ENCODE peak calls at places on chromosomes 1 and 21, in five cellular contexts. R, V, S, N and Y are unnamed samples.

GRCh38 chr1:27399251-27399885 is 6.9 kb downstream of the GPR3 start:
- DNase-seq in R (no peak), S (no peak), V (no peak), N (no peak), Y (no peak)

GRCh38 chr21:21612446-21612845 is 614.2 kb downstream of the NCAM2 start:
- DNase-seq in S (no peak), N (peak), R (no peak), V (no peak), Y (no peak)

GRCh38 chr1:52054496-52055065 is 410 bp downstream of the TXNDC12 start:
- DNase-seq in R (no peak), S (no peak), N (no peak), V (no peak), Y (no peak)

GRCh38 chr1:209403921-209404320 is 179.6 kb upstream of the CAMK1G start:
- DNase-seq in R (no peak), S (no peak), N (no peak), V (no peak), Y (no peak)

GRCh38 chr1:3954391-3955160 is 54.5 kb upstream of the C1orf174 start:
- DNase-seq in V (no peak), R (no peak), S (no peak), N (no peak), Y (no peak)

GRCh38 chr1:94962745-94963265 is 35.9 kb upstream of the CNN3 start:
- DNase-seq in S (no peak), R (no peak), N (peak), V (no peak), Y (no peak)

GRCh38 chr21:42080788-42081083 is 9.6 kb downstream of the UMODL1 start:
- DNase-seq in S (no peak), V (no peak), N (no peak), R (no peak), Y (no peak)

GRCh38 chr21:33042812-33043211 is 17.1 kb downstream of the OLIG2 start:
- DNase-seq in R (peak), S (no peak), V (no peak), N (peak), Y (no peak)

GRCh38 chr1:117826119-117826518 is 103.3 kb downstream of the GDAP2 start:
- DNase-seq in N (no peak), V (no peak), S (no peak), R (no peak), Y (no peak)

GRCh38 chr1:99818063-99818699 is 32.0 kb upstream of the AGL start:
- DNase-seq in S (no peak), V (no peak), R (no peak), N (no peak), Y (no peak)

GRCh38 chr1:41486892-41487728 is 2.6 kb upstream of the EDN2 start:
- DNase-seq in S (no peak), R (no peak), N (no peak), V (no peak), Y (peak)

GRCh38 chr1:199794105-199794863 is 233.2 kb upstream of the NR5A2 start:
- DNase-seq in V (no peak), N (no peak), S (no peak), R (no peak), Y (no peak)

GRCh38 chr1:7985851-7986612 is 24.5 kb downstream of the PARK7 start:
- DNase-seq in V (no peak), N (no peak), R (no peak), S (no peak), Y (no peak)

GRCh38 chr1:230005040-230005439 is 62.0 kb upstream of the GALNT2 start:
- DNase-seq in R (no peak), N (no peak), S (no peak), V (no peak), Y (no peak)

GRCh38 chr1:205670611-205671430 is 9.5 kb downstream of the SLC45A3 start:
- DNase-seq in N (no peak), R (no peak), V (no peak), S (peak), Y (no peak)

GRCh38 chr1:8689431-8690252 is 127.8 kb downstream of the RERE start:
- DNase-seq in S (no peak), R (no peak), N (no peak), V (no peak), Y (no peak)

GRCh38 chr1:149977345-149977744 is 33.2 kb downstream of the OTUD7B start:
- DNase-seq in R (no peak), V (no peak), S (no peak), N (no peak), Y (no peak)

GRCh38 chr1:163361123-163361934 is 39.6 kb downstream of the NUF2 start:
- DNase-seq in V (no peak), R (peak), N (no peak), S (no peak), Y (peak)

GRCh38 chr1:39411526-39411925 is 79.9 kb upstream of the BMP8A start:
- DNase-seq in S (no peak), R (no peak), V (no peak), N (no peak), Y (no peak)

GRCh38 chr1:6126521-6127067 is 53.5 kb downstream of the CHD5 start:
- DNase-seq in S (no peak), R (no peak), V (no peak), N (no peak), Y (no peak)

GRCh38 chr1:156160744-156161181 is 7.4 kb downstream of the SEMA4A start:
- DNase-seq in N (peak), V (peak), R (no peak), S (peak), Y (peak)

GRCh38 chr1:14970115-14970798 is 183.3 kb upstream of the TMEM51 start:
- DNase-seq in S (no peak), V (peak), R (peak), N (peak), Y (peak)

GRCh38 chr1:93733340-93733739 is 51.7 kb upstream of the BCAR3 start:
- DNase-seq in N (no peak), R (no peak), V (no peak), S (no peak), Y (no peak)

GRCh38 chr1:93738075-93738622 is 56.5 kb upstream of the BCAR3 start:
- DNase-seq in V (no peak), R (peak), S (no peak), N (no peak), Y (no peak)

GRCh38 chr1:93734999-93735398 is 53.4 kb upstream of the BCAR3 start:
- DNase-seq in N (no peak), S (no peak), R (no peak), V (peak), Y (no peak)

GRCh38 chr1:93738926-93739325 is 57.3 kb upstream of the BCAR3 start:
- DNase-seq in V (no peak), R (no peak), S (no peak), N (no peak), Y (no peak)

DNA sequence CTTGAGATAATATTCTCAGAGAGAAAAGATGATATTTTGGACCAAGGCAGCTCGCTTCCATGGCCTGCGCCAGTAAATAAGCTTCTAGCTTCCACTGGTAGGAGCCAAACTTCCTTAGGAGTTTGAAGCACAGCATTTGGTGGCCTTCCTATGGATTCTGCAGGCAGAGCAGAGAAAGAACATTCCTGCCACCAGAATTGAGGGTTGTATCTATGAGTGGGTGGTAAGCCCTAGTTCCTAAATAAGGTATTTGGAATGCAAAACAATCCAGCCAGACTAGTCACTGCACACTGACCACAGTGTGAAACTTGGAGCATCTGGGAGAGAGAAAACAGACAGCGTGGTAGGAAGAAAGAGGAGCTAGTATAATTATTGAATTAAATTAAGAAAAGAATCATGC is 54.1 kb upstream of the BCAR3 start:
- DNase-seq in N (no peak), S (no peak), R (no peak), V (no peak), Y (no peak)
- TF ChIP-seq CTCF in N (no peak), S (no peak), R (no peak), V (no peak), Y (no peak)

GRCh38 chr1:44610527-44611148 is 63.6 kb downstream of the TMEM53 start:
- DNase-seq in S (no peak), R (no peak), V (no peak), N (no peak), Y (no peak)

GRCh38 chr1:44611419-44611818 is 62.9 kb downstream of the TMEM53 start:
- DNase-seq in V (no peak), S (no peak), N (no peak), R (no peak), Y (no peak)

GRCh38 chr1:44608141-44608540 is 66.1 kb downstream of the TMEM53 start:
- DNase-seq in V (no peak), R (no peak), N (no peak), S (no peak), Y (no peak)

GRCh38 chr1:44609768-44610526 is 64.3 kb downstream of the TMEM53 start:
- DNase-seq in N (no peak), S (no peak), V (peak), R (no peak), Y (peak)

DNA sequence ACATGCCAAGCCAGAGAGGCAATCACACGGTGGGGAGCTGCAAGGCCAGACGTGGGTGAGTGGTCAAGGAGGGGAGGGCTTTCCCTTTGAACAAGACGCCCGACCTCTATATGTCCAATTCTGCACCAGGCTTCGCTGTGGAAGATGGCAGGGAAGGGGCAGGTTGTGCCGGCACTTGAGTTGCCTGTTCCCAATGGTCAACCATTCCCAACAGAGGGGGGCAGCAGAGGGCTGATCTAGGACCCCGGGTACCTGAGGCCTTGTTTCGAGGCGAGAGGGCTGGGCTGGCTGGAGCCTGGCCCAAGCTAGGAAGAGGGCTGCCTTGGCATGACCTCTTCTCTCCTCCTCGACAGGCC is 64.9 kb downstream of the TMEM53 start:
- DNase-seq in S (peak), N (peak), R (no peak), V (peak), Y (peak)
- TF ChIP-seq JUN in S (no peak), N (no peak), R (no peak), V (no peak), Y (no peak)

GRCh38 chr1:22662986-22663408 is 10.0 kb downstream of the C1QB start:
- DNase-seq in V (peak), S (no peak), N (no peak), R (no peak), Y (no peak)

GRCh38 chr1:22662318-22662717 is 9.3 kb downstream of the C1QB start:
- DNase-seq in N (no peak), R (peak), V (peak), S (peak), Y (peak)

GRCh38 chr1:22670352-22670964 is 17.4 kb downstream of the C1QB start:
- DNase-seq in N (no peak), V (no peak), S (no peak), R (no peak), Y (no peak)

GRCh38 chr1:22661880-22662279 is 8.8 kb downstream of the C1QB start:
- DNase-seq in R (no peak), N (no peak), V (no peak), S (no peak), Y (no peak)

GRCh38 chr1:22665752-22666151 is 12.7 kb downstream of the C1QB start:
- DNase-seq in S (peak), V (peak), R (peak), N (peak), Y (peak)
- TF ChIP-seq CTCF in S (peak), V (peak), R (peak), N (peak), Y (peak)

GRCh38 chr1:43293171-43293570 is 7.6 kb upstream of the TIE1 start:
- DNase-seq in S (no peak), R (no peak), N (no peak), V (no peak), Y (no peak)

GRCh38 chr1:43292679-43293078 is 7.3 kb upstream of the C1orf210 start:
- DNase-seq in V (no peak), S (no peak), R (no peak), N (no peak), Y (no peak)

GRCh38 chr1:43293896-43294760 is 6.7 kb upstream of the TIE1 start:
- DNase-seq in N (peak), S (no peak), V (no peak), R (no peak), Y (no peak)

GRCh38 chr1:43294761-43295160 is 6.0 kb upstream of the TIE1 start:
- DNase-seq in S (no peak), R (no peak), V (no peak), N (no peak), Y (no peak)

DNA sequence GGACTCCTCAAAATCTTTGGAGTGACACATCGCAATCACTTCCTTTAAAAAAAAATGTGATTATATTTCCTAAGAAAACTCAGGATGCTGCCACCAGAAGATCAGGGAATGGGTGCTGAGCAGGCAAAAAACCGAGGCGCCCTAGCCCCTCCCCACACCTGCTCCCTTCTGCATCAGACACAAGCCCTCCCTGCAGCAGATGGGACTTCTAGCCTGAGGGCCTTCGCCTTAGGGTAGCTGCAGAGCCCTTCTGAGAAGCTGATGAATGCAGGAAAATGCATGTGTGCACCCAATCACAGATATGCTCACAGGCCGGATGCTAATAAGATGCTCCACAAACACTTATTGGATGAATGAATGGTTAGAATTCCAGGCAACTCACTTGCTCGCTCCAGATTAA is 6.8 kb upstream of the C1orf210 start:
- DNase-seq in S (no peak), R (no peak), V (no peak), N (no peak), Y (no peak)
- TF ChIP-seq JUN in S (no peak), R (no peak), V (no peak), N (no peak), Y (no peak)

GRCh38 chr1:158068918-158069317 is 75.5 kb downstream of the KIRREL1 start:
- DNase-seq in S (no peak), N (no peak), R (no peak), V (no peak), Y (no peak)

GRCh38 chr1:158075078-158075477 is 81.6 kb downstream of the KIRREL1 start:
- DNase-seq in V (no peak), S (no peak), R (no peak), N (no peak), Y (no peak)

GRCh38 chr1:158067651-158068050 is 74.2 kb downstream of the KIRREL1 start:
- DNase-seq in N (no peak), R (no peak), S (no peak), V (no peak), Y (no peak)

GRCh38 chr1:158076461-158076860 is 83.0 kb downstream of the KIRREL1 start:
- DNase-seq in S (no peak), R (no peak), V (no peak), N (no peak), Y (no peak)

DNA sequence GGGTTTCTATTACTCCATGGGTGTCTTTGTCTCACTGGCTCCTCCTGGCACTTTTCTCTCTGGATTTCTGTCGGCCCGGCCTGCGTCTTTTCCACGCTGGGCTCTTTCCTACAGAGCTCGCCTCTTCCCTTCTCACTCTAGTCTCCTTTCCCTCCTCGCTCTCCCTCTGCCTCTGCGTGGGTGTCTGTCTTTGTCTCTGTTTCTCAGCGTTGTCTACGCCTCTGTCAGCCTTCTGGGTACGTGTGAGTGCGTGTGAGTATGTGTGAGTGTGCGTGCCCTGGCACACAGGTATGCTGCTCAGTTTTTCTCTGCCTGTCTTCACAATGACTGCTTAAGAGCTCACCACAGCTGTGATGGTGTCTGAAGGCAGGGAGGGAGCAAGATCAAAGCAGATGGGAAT is 77.7 kb downstream of the KIRREL1 start:
- DNase-seq in N (no peak), R (no peak), S (no peak), V (no peak), Y (no peak)
- TF ChIP-seq CTCF in N (no peak), R (no peak), S (no peak), V (no peak), Y (no peak)

DNA sequence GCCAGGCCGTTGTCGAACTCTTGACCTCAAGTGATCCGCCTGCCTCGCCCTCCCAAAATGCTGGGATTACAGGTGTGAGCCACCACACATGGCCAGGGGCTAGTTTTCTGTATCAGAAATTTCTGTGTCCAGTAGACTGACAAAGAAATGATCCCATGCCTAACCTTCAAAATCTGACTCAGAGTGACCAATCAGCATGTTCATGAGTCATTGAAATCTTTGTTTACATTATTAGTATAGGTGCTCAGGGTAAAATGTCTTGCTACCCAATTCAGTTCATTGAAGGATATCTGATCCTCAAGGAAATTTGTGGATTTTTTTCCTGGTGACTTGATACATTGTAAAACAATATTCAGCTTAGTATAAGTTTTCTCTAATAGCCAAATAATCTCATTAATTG is 11.0 kb upstream of the LDLRAD2 start:
- DNase-seq in N (peak), S (no peak), V (no peak), R (no peak), Y (no peak)
- TF ChIP-seq JUN in N (peak), S (no peak), V (no peak), R (no peak), Y (no peak)

DNA sequence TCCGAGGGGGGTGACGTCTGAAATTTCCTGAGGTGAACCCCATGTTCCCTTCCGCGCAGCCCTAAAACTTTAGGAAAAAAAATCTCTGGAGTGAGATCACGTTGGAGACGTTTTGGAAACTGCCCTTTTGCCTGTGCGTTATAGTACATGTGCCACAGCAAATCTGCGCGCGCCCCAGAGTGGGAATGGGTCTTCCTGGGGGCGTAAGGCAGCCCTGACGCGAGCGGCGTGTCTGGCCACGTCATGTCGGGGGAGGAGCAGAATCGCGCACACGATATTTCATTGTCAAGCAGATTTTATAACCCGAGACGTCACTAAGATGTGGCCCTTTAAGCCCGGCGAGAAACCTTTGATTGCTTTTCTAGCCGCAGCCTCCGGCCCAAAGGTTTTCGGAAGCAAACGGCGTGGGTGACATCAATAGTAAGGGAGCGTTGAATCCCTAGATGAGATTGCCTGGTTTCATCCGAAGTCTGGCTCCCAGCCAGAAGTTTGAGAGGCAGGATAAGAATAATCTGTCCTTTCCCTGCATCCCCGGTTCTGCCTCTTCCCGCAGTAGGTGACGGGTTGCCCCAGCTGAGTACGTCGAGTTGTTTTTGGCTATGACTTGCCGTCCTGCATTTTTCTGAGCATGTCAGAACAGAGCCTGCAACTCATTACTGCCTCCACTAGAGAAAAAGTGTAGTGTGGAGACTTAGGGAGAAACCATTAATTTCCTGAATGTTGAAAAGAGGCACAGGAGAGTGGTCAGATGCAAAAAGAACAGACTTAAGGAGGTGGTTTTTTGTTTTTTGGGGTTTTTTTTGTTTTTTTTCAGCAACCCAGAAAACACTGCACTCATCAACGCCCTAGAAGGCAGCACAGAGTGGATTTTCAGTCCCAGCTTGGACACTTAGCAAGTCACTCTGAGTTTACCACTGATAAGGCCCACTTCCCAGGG is 800 bp upstream of the PMVK start:
- DNase-seq in R (peak), S (peak), V (peak), N (peak), Y (peak)
- TF ChIP-seq CTCF in R (no peak), S (no peak), V (no peak), N (peak), Y (no peak)

GRCh38 chr1:185008746-185009360 is 34.5 kb upstream of the NIBAN1 start:
- DNase-seq in S (no peak), N (no peak), R (no peak), V (no peak), Y (no peak)
- TF ChIP-seq JUN in S (no peak), N (no peak), R (no peak), V (no peak), Y (no peak)